ENCODE peak calls at places on chromosome 4, in eight cellular contexts. V is heart right ventricle; I is HCT116; N is psoas muscle; B is tibial nerve; G is cardiac muscle cell; K is endodermal cell; X is CD8-positive, alpha-beta T cell. Y is an unnamed sample.

GRCh38 chr4:110157580-110157979 is 40.8 kb downstream of the ELOVL6 start:
- DNase-seq in I (no peak), V (no peak), X (no peak), G (no peak), B (no peak), N (no peak), K (no peak), Y (no peak)

GRCh38 chr4:169802871-169803270 is 45.1 kb upstream of the HPF1 start:
- DNase-seq in N (no peak), K (no peak), X (no peak), V (no peak), I (no peak), G (no peak), B (no peak), Y (no peak)

GRCh38 chr4:80186666-80187065 is 10.6 kb upstream of the PRDM8 start:
- DNase-seq in X (no peak), I (no peak), K (no peak), N (no peak), B (no peak), G (no peak), V (no peak), Y (no peak)

GRCh38 chr4:33493231-33493630 is 2751.1 kb downstream of the ARAP2 start:
- DNase-seq in K (no peak), N (no peak), B (no peak), V (no peak), I (no peak), G (no peak), X (no peak), Y (no peak)

GRCh38 chr4:73734405-73735070 is 5.8 kb upstream of the CXCL8 start:
- DNase-seq in N (no peak), I (no peak), G (no peak), K (no peak), V (no peak), X (no peak), B (no peak), Y (no peak)

GRCh38 chr4:211033-211511 is 86.8 kb downstream of the ZNF718 start:
- DNase-seq in I (no peak), N (no peak), G (no peak), V (no peak), K (no peak), B (no peak), X (no peak), Y (no peak)

GRCh38 chr4:138609943-138610350 is 367.8 kb upstream of the SLC7A11 start:
- DNase-seq in G (no peak), V (no peak), I (no peak), K (no peak), B (no peak), N (no peak), X (no peak), Y (no peak)

GRCh38 chr4:3865986-3866812 is 100.0 kb downstream of the ADRA2C start:
- DNase-seq in K (peak; percentile 27), V (no peak), N (peak; percentile 30), B (no peak), G (no peak), I (no peak), X (no peak), Y (no peak)

GRCh38 chr4:3227878-3228675 is 20.9 kb upstream of the MSANTD1 start:
- DNase-seq in G (no peak), X (no peak), I (no peak), K (no peak), N (peak; percentile 40), V (peak; percentile 41), B (no peak), Y (no peak)

GRCh38 chr4:113311047-113311446 is 261.6 kb downstream of the ANK2 start:
- DNase-seq in K (no peak), X (no peak), G (no peak), B (no peak), N (no peak), V (no peak), I (peak; percentile 10), Y (no peak)

GRCh38 chr4:145735330-145735638 is 55.3 kb downstream of the C4orf51 start:
- DNase-seq in I (no peak), N (no peak), X (no peak), G (peak; percentile 3), V (no peak), B (no peak), K (no peak), Y (no peak)

GRCh38 chr4:148893095-148893494 is 450.9 kb upstream of the NR3C2 start:
- DNase-seq in V (no peak), N (no peak), I (no peak), K (no peak), X (no peak), G (no peak), B (no peak), Y (no peak)

GRCh38 chr4:147760176-147760575 is 28.3 kb downstream of the ARHGAP10 start:
- DNase-seq in N (no peak), V (no peak), K (no peak), G (no peak), X (no peak), I (no peak), B (no peak), Y (no peak)

GRCh38 chr4:119016636-119017035 is 119.0 kb upstream of the MYOZ2 start:
- DNase-seq in N (no peak), K (no peak), I (no peak), B (no peak), V (no peak), G (no peak), X (no peak), Y (no peak)

GRCh38 chr4:106987314-106987713 is 48.8 kb downstream of the DKK2 start:
- DNase-seq in I (no peak), B (no peak), N (no peak), K (no peak), X (no peak), G (no peak), V (no peak), Y (no peak)

GRCh38 chr4:2572076-2572475 is 35.6 kb downstream of the FAM193A start:
- DNase-seq in G (no peak), V (no peak), K (no peak), N (no peak), I (no peak), X (no peak), B (no peak), Y (no peak)

GRCh38 chr4:70903282-70903603 is 1.1 kb downstream of the MOB1B start:
- DNase-seq in I (no peak), B (no peak), V (no peak), G (peak; percentile 18), N (no peak), X (no peak), K (no peak), Y (no peak)

GRCh38 chr4:544386-545105 is 31.5 kb downstream of the TMEM271 start:
- DNase-seq in I (no peak), N (no peak), G (no peak), B (no peak), K (no peak), V (no peak), X (no peak), Y (peak; percentile 30)

GRCh38 chr4:128068927-128069326 is 7.8 kb downstream of the LARP1B start:
- DNase-seq in N (no peak), K (peak; percentile 82), X (no peak), B (no peak), V (no peak), G (no peak), I (peak; percentile 48), Y (peak; percentile 61)
- TF ChIP-seq CTCF in N (no peak), K (peak; percentile 73), X (no peak), B (no peak), V (no peak), G (peak; percentile 46), I (peak; percentile 56), Y (no peak)

GRCh38 chr4:97370581-97370980 is 772.7 kb downstream of the STPG2 start:
- DNase-seq in I (no peak), K (no peak), B (no peak), N (no peak), G (no peak), V (no peak), X (no peak), Y (no peak)
- H3K27ac ChIP-seq in I (no peak overlapping the region), K (no peak overlapping the region), B (no peak overlapping the region), N (no peak overlapping the region), G (no peak overlapping the region), V (no peak overlapping the region), X (no peak overlapping the region), Y (no peak overlapping the region)

DNA sequence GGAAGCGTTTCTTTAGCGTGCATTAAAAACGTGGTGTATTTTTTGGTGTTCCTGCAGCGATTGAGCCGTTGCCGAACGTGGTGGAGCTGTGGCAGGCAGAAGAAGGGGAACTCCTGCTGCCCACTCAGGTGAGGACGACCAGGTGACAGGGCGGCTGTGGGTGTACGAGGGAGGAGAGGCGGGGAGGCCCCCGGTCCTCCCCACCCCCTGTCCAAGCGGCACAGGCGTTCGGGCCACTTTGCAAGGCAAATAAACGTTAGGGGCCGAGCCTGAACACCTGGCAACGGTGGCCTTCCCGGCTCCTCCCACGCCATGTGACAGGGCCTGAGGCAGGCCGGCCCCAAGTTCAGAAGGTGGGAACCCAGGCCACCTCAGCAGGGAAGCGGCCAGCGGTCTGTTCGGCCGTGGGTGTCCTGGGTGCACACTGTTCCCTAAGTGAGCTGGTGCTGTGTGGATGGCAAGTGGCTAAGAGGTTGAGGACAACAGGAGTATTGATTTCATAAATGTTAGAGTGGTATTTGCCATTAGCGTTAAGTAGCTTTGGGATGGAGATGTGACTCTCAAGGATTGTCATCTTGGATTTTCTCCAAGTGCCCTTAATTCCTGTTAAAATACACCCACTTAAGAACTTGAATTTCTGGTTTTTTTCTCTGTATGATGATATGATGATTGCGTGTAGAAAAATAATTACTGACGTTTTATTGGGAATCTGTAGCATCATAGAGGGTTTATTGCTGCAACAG is 1.2 kb downstream of the TMEM131L start:
- DNase-seq in V (peak; percentile 38), G (peak; percentile 34), B (no peak), K (peak; percentile 90), X (peak; percentile 43), I (peak; percentile 39), N (peak; percentile 75), Y (peak; percentile 74)
- H3K4me1 ChIP-seq in V (peaks cover 44% of the 10 kb centered on the region), G (peaks cover 6% of the 10 kb centered on the region), B (peaks cover 22% of the 10 kb centered on the region), K (no peaks in the 10 kb centered on the region), X (peaks cover 50% of the 10 kb centered on the region), I (peaks cover 19% of the 10 kb centered on the region), N (peaks cover 66% of the 10 kb centered on the region), Y (no peaks in the 10 kb centered on the region)

GRCh38 chr4:94169803-94170372 is 37.8 kb upstream of the SMARCAD1 start:
- DNase-seq in K (no peak), G (no peak), N (peak; percentile 38), I (no peak), B (no peak), X (no peak), V (no peak), Y (no peak)

GRCh38 chr4:94175553-94176260 is 32.0 kb upstream of the SMARCAD1 start:
- DNase-seq in B (no peak), N (no peak), K (peak; percentile 65), X (no peak), I (no peak), V (no peak), G (peak; percentile 1), Y (no peak)

GRCh38 chr4:94168321-94168720 is 39.3 kb upstream of the SMARCAD1 start:
- DNase-seq in B (no peak), V (no peak), G (peak; percentile 27), I (no peak), N (no peak), K (no peak), X (no peak), Y (no peak)

DNA sequence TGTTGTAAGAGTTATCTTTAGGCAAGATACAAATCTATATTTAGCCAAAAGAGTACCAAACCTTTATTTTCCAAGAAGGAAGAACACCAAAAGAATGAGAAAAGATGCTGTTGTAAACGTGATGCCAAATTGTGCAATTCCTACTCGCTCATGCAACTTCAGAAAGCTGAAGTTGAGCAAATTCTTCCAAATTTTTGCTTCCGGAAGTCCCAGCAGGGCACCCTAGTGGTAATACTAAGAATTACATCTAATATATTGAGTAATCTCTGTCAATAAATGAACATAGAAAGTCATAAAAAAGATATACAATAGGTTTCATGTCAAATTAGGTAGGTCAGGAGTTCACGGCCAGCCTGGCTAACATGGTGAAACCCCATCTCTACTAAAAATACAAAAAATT is 36.0 kb upstream of the SMARCAD1 start:
- DNase-seq in N (no peak), X (no peak), K (no peak), V (no peak), I (no peak), G (no peak), B (no peak), Y (no peak)
- TF ChIP-seq CTCF in N (no peak), X (no peak), K (peak; percentile 75), V (no peak), I (peak; percentile 73), G (peak; percentile 23), B (no peak), Y (no peak)